ENCODE peak calls at places on chromosome 1, in six cellular contexts. E, B, X, H, G and V are unnamed samples.

GRCh38 chr1:78007677-78008341 is 3.1 kb downstream of the DNAJB4 start:
- DNase-seq in X (no peak), B (peak), H (no peak), E (no peak), G (no peak), V (no peak)

GRCh38 chr1:15370781-15371467 is 38.8 kb upstream of the EFHD2 start:
- DNase-seq in E (no peak), B (no peak), H (no peak), X (no peak), G (no peak), V (no peak)

GRCh38 chr1:161486806-161487482 is 18.3 kb upstream of the FCGR2A start:
- DNase-seq in E (peak), B (peak), H (peak), X (peak), G (no peak), V (peak)

GRCh38 chr1:18077657-18078215 is 29.9 kb upstream of the IGSF21 start:
- DNase-seq in X (no peak), G (no peak), H (no peak), E (no peak), B (no peak), V (no peak)

GRCh38 chr1:241976264-241976663 is 18.7 kb downstream of the BECN2 start:
- DNase-seq in G (no peak), E (no peak), X (no peak), H (no peak), B (no peak), V (no peak)

GRCh38 chr1:31705080-31705866 is 1.5 kb upstream of the COL16A1 start:
- DNase-seq in H (peak), B (no peak), G (peak), E (peak), X (peak), V (peak)

GRCh38 chr1:37841652-37842051 is 17.7 kb downstream of the MTF1 start:
- DNase-seq in H (no peak), G (no peak), B (no peak), E (no peak), X (no peak), V (no peak)

GRCh38 chr1:164588388-164589341 is 29.7 kb downstream of the PBX1 start:
- DNase-seq in H (peak), B (no peak), G (no peak), X (no peak), E (no peak), V (no peak)

GRCh38 chr1:54460346-54460745 is 54.2 kb upstream of the SSBP3 start:
- DNase-seq in H (no peak), X (no peak), E (no peak), B (no peak), G (no peak), V (no peak)

GRCh38 chr1:108556501-108556900 is 3.4 kb upstream of the EEIG2 start:
- DNase-seq in G (no peak), H (no peak), B (no peak), X (no peak), E (no peak), V (no peak)

GRCh38 chr1:186682721-186683120 is 2.5 kb upstream of the PTGS2 start:
- DNase-seq in X (no peak), H (peak), B (no peak), E (no peak), G (no peak), V (no peak)

GRCh38 chr1:116375884-116376733 is 3.1 kb downstream of the ATP1A1 start:
- DNase-seq in E (no peak), H (peak), G (peak), B (peak), X (peak), V (no peak)

GRCh38 chr1:112337028-112337531 is 58.9 kb upstream of the CTTNBP2NL start:
- DNase-seq in B (peak), X (no peak), E (no peak), H (peak), G (peak), V (peak)

GRCh38 chr1:21220815-21221214 is 44.1 kb upstream of the EIF4G3 start:
- DNase-seq in X (no peak), E (no peak), G (no peak), B (peak), H (peak), V (no peak)

GRCh38 chr1:221791846-221792245 is 50.0 kb upstream of the DUSP10 start:
- DNase-seq in X (no peak), B (no peak), H (no peak), E (no peak), G (no peak), V (no peak)

GRCh38 chr1:7294636-7295035 is 476.5 kb upstream of the VAMP3 start:
- DNase-seq in B (no peak), H (no peak), X (no peak), E (no peak), G (no peak), V (no peak)

GRCh38 chr1:36532810-36533401 is 50.2 kb upstream of the CSF3R start:
- DNase-seq in X (no peak), E (no peak), G (no peak), H (no peak), B (no peak), V (no peak)

GRCh38 chr1:145706282-145706681 is 886 bp downstream of the PDZK1 start:
- DNase-seq in E (no peak), H (peak), G (no peak), X (no peak), B (peak), V (no peak)

GRCh38 chr1:44677201-44677520 is 2.6 kb downstream of the ARMH1 start:
- DNase-seq in H (peak), G (no peak), B (peak), E (no peak), X (no peak), V (no peak)

GRCh38 chr1:206012086-206012859 is 9.1 kb upstream of the RAB7B start:
- DNase-seq in B (peak), H (no peak), G (peak), X (peak), E (no peak), V (peak)

GRCh38 chr1:17197696-17198095 is 7.2 kb upstream of the PADI1 start:
- DNase-seq in B (no peak), E (no peak), H (no peak), G (no peak), X (no peak), V (no peak)

GRCh38 chr1:1062364-1063163 is 11.5 kb downstream of the RNF223 start:
- DNase-seq in X (no peak), E (no peak), B (no peak), H (peak), G (no peak), V (no peak)

GRCh38 chr1:246492611-246493245 is 14.4 kb downstream of the SMYD3 start:
- DNase-seq in G (no peak), X (peak), E (no peak), B (peak), H (peak), V (no peak)

GRCh38 chr1:87292684-87293493 is 35.8 kb upstream of the LMO4 start:
- DNase-seq in G (no peak), E (peak), B (peak), X (peak), H (peak), V (peak)

GRCh38 chr1:33050221-33051076 is 13.8 kb upstream of the AK2 start:
- DNase-seq in E (no peak), H (peak), G (no peak), B (peak), X (no peak), V (no peak)